ENCODE peak calls at places on chromosomes 11 and 22, in five cellular contexts. U is transverse colon, S is colonic mucosa, N is Peyer's patch, Y is heart left ventricle. B is an unnamed sample.
A peak's percentile ranks its signal among the peaks of the same experiment; 100 is the strongest.

GRCh38 chr11:110200241-110200640 is 96.2 kb downstream of the RDX start:
- DNase-seq in N (no peak), S (no peak), U (no peak), Y (no peak), B (no peak)

GRCh38 chr11:75946531-75947530 is 131.8 kb downstream of the UVRAG start:
- DNase-seq in U (no peak), S (peak; percentile 32), Y (peak; percentile 43), N (no peak), B (no peak)

GRCh38 chr22:24506802-24507438 is 11.8 kb downstream of the UPB1 start:
- DNase-seq in Y (no peak), S (no peak), U (no peak), N (no peak), B (no peak)

GRCh38 chr11:109405671-109406070 is 16.3 kb upstream of the C11orf87 start:
- DNase-seq in N (no peak), Y (no peak), U (no peak), S (no peak), B (no peak)

GRCh38 chr11:64742940-64743590 is 877 bp downstream of the RASGRP2 start:
- DNase-seq in N (peak; percentile 72), Y (peak; percentile 90), S (peak; percentile 74), U (peak; percentile 80), B (peak; percentile 84)

GRCh38 chr11:30758012-30758411 is 171.9 kb upstream of the MPPED2 start:
- DNase-seq in Y (no peak), U (no peak), N (no peak), S (no peak), B (no peak)

GRCh38 chr11:85346484-85346883 is 280.7 kb downstream of the DLG2 start:
- DNase-seq in U (no peak), Y (no peak), N (no peak), S (no peak), B (no peak)

GRCh38 chr11:73872746-73873412 is 3.8 kb downstream of the COA4 start:
- DNase-seq in S (no peak), N (no peak), Y (no peak), U (no peak), B (no peak)

GRCh38 chr11:27362032-27362431 is 983 bp downstream of the CCDC34 start:
- DNase-seq in Y (no peak), N (no peak), U (no peak), S (no peak), B (no peak)

GRCh38 chr22:36335621-36336020 is 52.1 kb downstream of the MYH9 start:
- DNase-seq in S (no peak), U (no peak), Y (no peak), N (no peak), B (no peak)
- H3K4me1 ChIP-seq in S (peaks cover 49% of the 10 kb centered on the region), U (peaks cover 79% of the 10 kb centered on the region), Y (peaks cover 99% of the 10 kb centered on the region), N (peaks cover 38% of the 10 kb centered on the region), B (peaks cover 100% of the 10 kb centered on the region)

GRCh38 chr11:978781-979180 is 53.1 kb downstream of the AP2A2 start:
- DNase-seq in Y (no peak), N (no peak), U (no peak), S (no peak), B (no peak)

GRCh38 chr11:976431-977160 is 50.9 kb downstream of the AP2A2 start:
- DNase-seq in Y (no peak), U (no peak), S (no peak), N (no peak), B (no peak)

GRCh38 chr11:980438-981365 is 55.0 kb downstream of the AP2A2 start:
- DNase-seq in N (no peak), Y (no peak), S (no peak), U (no peak), B (no peak)

GRCh38 chr11:975824-976223 is 50.2 kb downstream of the AP2A2 start:
- DNase-seq in Y (no peak), N (no peak), S (no peak), U (no peak), B (no peak)

GRCh38 chr11:978073-978720 is 52.5 kb downstream of the AP2A2 start:
- DNase-seq in S (no peak), N (no peak), Y (no peak), U (no peak), B (no peak)
- H3K36me3 ChIP-seq in S (no peaks in the 10 kb centered on the region), N (peaks cover 81% of the 10 kb centered on the region), Y (peaks cover 84% of the 10 kb centered on the region), U (peaks cover 5% of the 10 kb centered on the region), B (peaks cover 63% of the 10 kb centered on the region)

GRCh38 chr11:118633979-118634378 is 26.6 kb downstream of the PHLDB1 start:
- DNase-seq in S (no peak), U (no peak), Y (no peak), N (no peak), B (no peak)
- H3K4me1 ChIP-seq in S (peaks cover 19% of the 10 kb centered on the region), U (peaks cover 24% of the 10 kb centered on the region), Y (peaks cover 76% of the 10 kb centered on the region), N (no peaks in the 10 kb centered on the region), B (peaks cover 98% of the 10 kb centered on the region)

GRCh38 chr11:88329563-88330250 is 7.8 kb downstream of the CTSC start:
- DNase-seq in U (no peak), N (no peak), S (no peak), Y (no peak), B (no peak)

GRCh38 chr11:88335284-88335683 is 2.3 kb downstream of the CTSC start:
- DNase-seq in S (no peak), Y (no peak), U (no peak), N (no peak), B (no peak)

GRCh38 chr11:88330826-88331428 is 6.6 kb downstream of the CTSC start:
- DNase-seq in Y (no peak), U (no peak), N (no peak), S (no peak), B (no peak)

GRCh38 chr11:88337342-88338222 is at the start of gene CTSC:
- DNase-seq in S (peak; percentile 96), U (peak; percentile 96), Y (peak; percentile 94), N (peak; percentile 97), B (peak; percentile 94)

DNA sequence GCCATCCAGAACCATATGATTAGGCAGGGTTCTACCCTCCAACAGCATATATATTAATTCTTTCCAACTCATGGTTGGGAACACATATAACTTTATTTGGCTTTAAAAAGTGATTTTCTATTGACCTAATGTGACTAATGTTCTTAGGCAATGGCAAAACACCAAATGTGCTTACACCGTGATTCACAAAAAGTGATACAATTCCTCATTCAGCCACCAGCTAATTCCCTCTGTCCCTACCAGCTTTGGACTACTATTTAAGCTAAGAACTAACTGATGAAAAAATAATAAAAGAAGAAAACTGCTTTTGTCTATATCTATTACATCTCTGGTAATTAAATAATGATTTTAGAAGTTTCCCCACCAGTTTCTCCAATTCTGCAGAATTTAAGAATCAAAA is 4.7 kb downstream of the CTSC start:
- DNase-seq in S (no peak), Y (no peak), N (no peak), U (no peak), B (no peak)
- H3K36me3 ChIP-seq in S (no peaks in the 10 kb centered on the region), Y (peaks cover 69% of the 10 kb centered on the region), N (peaks cover 18% of the 10 kb centered on the region), U (peaks cover 21% of the 10 kb centered on the region), B (peaks cover 9% of the 10 kb centered on the region)

DNA sequence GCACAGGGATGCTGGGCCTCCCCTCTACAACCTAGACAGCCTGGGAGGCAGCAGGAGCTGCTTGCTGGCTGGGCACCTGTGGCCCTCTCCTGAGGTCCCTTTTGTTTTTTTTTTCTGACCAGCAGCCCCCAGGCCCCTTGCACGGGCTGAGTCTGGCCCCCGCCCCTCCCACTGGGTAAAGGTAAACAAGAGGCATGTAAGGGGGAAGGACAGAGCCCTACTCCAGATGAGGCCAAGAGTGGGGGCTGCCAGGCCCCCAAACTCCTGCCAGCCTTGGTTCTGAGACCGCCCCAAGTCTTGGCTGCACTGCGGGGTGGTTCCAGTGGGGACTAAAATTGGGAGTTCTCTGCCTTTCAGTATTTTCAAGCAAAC is 9.2 kb downstream of the PLXNB2 start:
- DNase-seq in Y (no peak), S (no peak), N (no peak), U (no peak), B (no peak)
- H3K4me1 ChIP-seq in Y (peaks cover 87% of the 10 kb centered on the region), S (peaks cover 83% of the 10 kb centered on the region), N (peaks cover 50% of the 10 kb centered on the region), U (peaks cover 81% of the 10 kb centered on the region), B (peaks cover 99% of the 10 kb centered on the region)

GRCh38 chr11:122781378-122782040 is 56.8 kb upstream of the CRTAM start:
- DNase-seq in U (peak; percentile 85), S (peak; percentile 83), Y (peak; percentile 91), N (peak; percentile 80), B (peak; percentile 86)
- H3K36me3 ChIP-seq in U (no peaks in the 10 kb centered on the region), S (no peaks in the 10 kb centered on the region), Y (peaks cover 42% of the 10 kb centered on the region), N (no peaks in the 10 kb centered on the region), B (no peaks in the 10 kb centered on the region)

GRCh38 chr11:12884751-12885318 is 124.3 kb upstream of the RASSF10 start:
- DNase-seq in N (no peak), S (no peak), Y (no peak), U (no peak), B (no peak)

GRCh38 chr11:12888525-12889158 is 120.5 kb upstream of the RASSF10 start:
- DNase-seq in N (peak; percentile 49), U (peak; percentile 89), S (peak; percentile 86), Y (peak; percentile 88), B (peak; percentile 86)

GRCh38 chr11:12889243-12889642 is 119.9 kb upstream of the RASSF10 start:
- DNase-seq in S (no peak), Y (peak; percentile 52), U (no peak), N (no peak), B (peak; percentile 35)

GRCh38 chr11:12885717-12886226 is 123.3 kb upstream of the RASSF10 start:
- DNase-seq in Y (no peak), S (no peak), N (no peak), U (no peak), B (no peak)

GRCh38 chr11:12886508-12886907 is 122.6 kb upstream of the RASSF10 start:
- DNase-seq in S (no peak), N (no peak), U (no peak), Y (no peak), B (no peak)
- H3K4me1 ChIP-seq in S (no peaks in the 10 kb centered on the region), N (no peaks in the 10 kb centered on the region), U (no peaks in the 10 kb centered on the region), Y (peaks cover 30% of the 10 kb centered on the region), B (peaks cover 51% of the 10 kb centered on the region)

GRCh38 chr11:34080609-34081008 is 24.8 kb upstream of the NAT10 start:
- DNase-seq in N (no peak), S (no peak), U (no peak), Y (no peak), B (no peak)
- H3K36me3 ChIP-seq in N (peaks cover 98% of the 10 kb centered on the region), S (peaks cover 19% of the 10 kb centered on the region), U (peaks cover 84% of the 10 kb centered on the region), Y (peaks cover 100% of the 10 kb centered on the region), B (peaks cover 100% of the 10 kb centered on the region)

DNA sequence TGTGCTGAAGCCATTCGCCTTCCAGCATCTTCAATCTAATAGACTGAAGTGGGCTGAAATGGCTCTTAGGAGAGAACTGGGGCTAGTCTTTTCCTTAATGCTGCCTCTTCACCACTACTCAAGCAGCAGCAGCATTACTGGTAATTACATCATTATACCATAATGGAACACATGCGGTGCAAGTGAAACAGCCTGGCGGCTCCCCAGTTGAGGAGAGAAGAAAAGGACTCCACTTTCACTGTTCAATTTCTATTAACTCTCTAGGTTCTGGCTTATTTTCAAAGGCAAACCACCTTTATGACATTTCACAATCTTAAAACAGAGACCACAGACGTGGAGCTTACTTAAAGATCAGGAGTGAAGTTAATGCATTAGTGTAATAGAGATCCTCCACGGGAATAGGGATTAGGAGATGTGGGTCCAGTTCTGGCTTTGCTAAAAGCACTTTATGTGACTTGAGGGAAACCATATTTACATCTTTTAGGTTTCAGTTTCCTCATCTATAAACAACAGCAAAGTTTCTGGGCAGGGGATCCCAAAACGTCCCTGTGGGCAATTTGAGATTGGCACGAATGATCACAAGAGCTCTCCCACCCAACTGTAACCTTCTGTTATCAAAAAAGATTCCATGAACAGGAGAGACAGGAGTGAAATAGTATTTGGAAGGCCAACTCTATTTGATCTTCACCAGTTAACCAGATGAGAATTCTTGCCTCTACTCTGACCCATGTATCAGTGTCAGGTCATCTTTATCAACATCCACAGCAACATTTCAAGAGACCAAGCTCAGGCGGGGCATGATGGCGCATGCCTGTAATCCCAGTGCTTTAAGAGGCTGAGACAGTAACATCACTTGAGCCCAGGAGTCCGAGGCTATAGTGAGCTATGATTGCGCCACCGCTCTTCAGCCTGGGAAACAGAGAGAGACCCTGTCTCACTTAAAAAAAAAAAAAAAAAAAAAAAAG is 62.6 kb downstream of the GAB2 start:
- DNase-seq in Y (no peak), U (no peak), N (no peak), S (no peak), B (no peak)
- H3K4me1 ChIP-seq in Y (peaks cover 48% of the 10 kb centered on the region), U (peaks cover 2% of the 10 kb centered on the region), N (peaks cover 4% of the 10 kb centered on the region), S (peaks cover 5% of the 10 kb centered on the region), B (peaks cover 54% of the 10 kb centered on the region)

B was measured in left ventricle myocardium inferior.